ENCODE peak calls at places on chromosome 12, in seven cellular contexts. G is HepG2, I is K562, O is A549, U is SK-N-SH, Y is H1, C is GM12878. W is an unnamed sample.

GRCh38 chr12:95997276-95997675 is 1.1 kb upstream of the HAL start:
- DNase-seq in I (no peak), Y (no peak), U (no peak), O (no peak), G (no peak), C (no peak), W (no peak)

GRCh38 chr12:55970775-55971174 is 3.1 kb upstream of the RAB5B start:
- DNase-seq in G (no peak), Y (no peak), U (no peak), C (no peak), I (no peak), O (no peak), W (peak)

GRCh38 chr12:1706284-1707016 is 15.6 kb downstream of the ADIPOR2 start:
- DNase-seq in O (no peak), G (no peak), I (peak), Y (no peak), C (no peak), U (no peak), W (peak)

GRCh38 chr12:51922762-51923505 is 15.6 kb downstream of the ACVRL1 start:
- DNase-seq in I (no peak), G (no peak), Y (no peak), U (no peak), O (no peak), C (peak), W (peak)

GRCh38 chr12:87667378-87667777 is 361.8 kb downstream of the C12orf50 start:
- DNase-seq in C (no peak), I (no peak), U (no peak), G (no peak), Y (no peak), O (no peak), W (peak)

GRCh38 chr12:115149685-115150378 is 465.9 kb upstream of the TBX3 start:
- DNase-seq in Y (no peak), I (no peak), G (no peak), C (no peak), O (no peak), U (no peak), W (peak)

GRCh38 chr12:94873368-94874085 is 130.0 kb downstream of the NDUFA12 start:
- DNase-seq in C (no peak), I (no peak), G (no peak), U (peak), Y (no peak), O (peak), W (no peak)

GRCh38 chr12:52197371-52198231 is 5.8 kb upstream of the KRT80 start:
- DNase-seq in C (no peak), Y (no peak), G (no peak), U (no peak), I (no peak), O (no peak), W (no peak)

GRCh38 chr12:53290661-53291060 is 4.7 kb upstream of the PFDN5 start:
- DNase-seq in Y (no peak), U (no peak), C (no peak), G (no peak), I (no peak), O (no peak), W (peak)

GRCh38 chr12:98725481-98726247 is 80.6 kb downstream of the APAF1 start:
- DNase-seq in C (no peak), G (peak), O (no peak), U (peak), I (peak), Y (no peak), W (peak)

GRCh38 chr12:82034769-82035168 is 275.6 kb upstream of the PPFIA2 start:
- DNase-seq in Y (no peak), C (no peak), U (no peak), O (no peak), I (no peak), G (no peak), W (no peak)
- TF ChIP-seq RAD21 in Y (no peak), C (no peak), U (no peak), O (no peak), I (no peak), G (no peak), W (no peak)

GRCh38 chr12:68499616-68500015 is 111.1 kb upstream of the RAP1B start:
- DNase-seq in O (no peak), Y (no peak), I (no peak), G (no peak), C (no peak), U (no peak), W (no peak)
- TF ChIP-seq USF2 in O (no peak), Y (no peak), I (no peak), G (no peak), C (no peak), U (no peak), W (no peak)

GRCh38 chr12:109074866-109075265 is 18.4 kb downstream of the ALKBH2 start:
- DNase-seq in Y (no peak), I (no peak), C (no peak), O (no peak), U (no peak), G (no peak), W (no peak)

GRCh38 chr12:109064143-109064542 is 11.8 kb downstream of the USP30 start:
- DNase-seq in O (no peak), U (no peak), C (no peak), I (no peak), Y (no peak), G (no peak), W (no peak)

GRCh38 chr12:109065853-109066193 is 13.4 kb downstream of the USP30 start:
- DNase-seq in Y (no peak), O (no peak), C (no peak), U (no peak), I (no peak), G (no peak), W (no peak)

GRCh38 chr12:109065154-109065852 is 12.9 kb downstream of the USP30 start:
- DNase-seq in U (no peak), C (no peak), I (no peak), Y (no peak), G (peak), O (no peak), W (no peak)

DNA sequence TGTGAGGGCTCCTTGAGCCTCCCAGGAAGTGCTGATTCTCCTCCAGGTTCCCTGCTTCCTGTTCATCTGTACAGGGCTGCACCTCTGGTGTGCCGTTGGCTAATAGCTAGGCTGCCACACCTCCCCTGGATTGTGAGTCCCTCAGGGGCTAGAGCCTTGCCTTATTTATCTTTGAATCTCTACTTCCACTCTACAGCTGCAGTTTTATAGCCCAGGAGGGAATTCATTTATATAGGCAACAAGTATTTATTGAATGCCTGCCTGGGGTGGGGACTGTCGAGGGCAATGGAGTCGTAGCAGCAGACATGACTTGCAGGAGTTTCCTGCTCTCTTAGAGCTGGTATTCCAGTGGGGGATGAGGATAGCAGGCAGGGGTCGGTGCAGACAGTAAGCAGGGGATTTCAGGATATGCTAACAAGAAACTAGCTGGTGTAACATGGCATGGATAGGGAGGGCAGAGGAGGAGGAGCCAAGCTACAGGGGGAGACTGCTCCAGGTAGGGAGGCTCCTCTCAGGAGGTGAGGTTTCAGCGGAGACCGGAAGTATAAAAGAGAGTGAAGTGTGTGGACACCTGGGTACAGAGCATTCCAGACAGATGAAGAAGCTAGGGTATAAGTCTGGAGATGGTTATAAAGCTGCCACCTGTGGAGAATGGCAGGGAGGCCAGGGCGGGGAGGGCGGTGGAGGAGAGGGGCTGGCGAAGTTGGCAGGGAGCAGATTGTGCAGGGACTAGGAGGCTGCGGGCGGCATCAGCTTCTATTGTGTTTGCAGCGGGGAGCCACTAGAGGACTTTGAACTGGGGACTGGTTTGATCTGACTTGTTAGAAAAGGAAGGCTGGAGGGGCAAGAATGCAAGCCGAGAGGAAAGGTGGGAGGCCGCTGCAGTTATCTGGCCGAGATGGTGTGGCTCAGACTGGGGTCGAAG is 17.2 kb downstream of the USP30 start:
- DNase-seq in I (no peak), O (no peak), C (no peak), G (peak), Y (no peak), U (no peak), W (no peak)
- TF ChIP-seq RAD21 in I (no peak), O (no peak), C (no peak), G (no peak), Y (no peak), U (no peak), W (no peak)

GRCh38 chr12:42794811-42795210 is 205.3 kb upstream of the PRICKLE1 start:
- DNase-seq in U (no peak), O (no peak), C (no peak), Y (no peak), I (no peak), G (no peak), W (peak)

GRCh38 chr12:42792265-42792664 is 202.7 kb upstream of the PRICKLE1 start:
- DNase-seq in U (no peak), Y (no peak), O (no peak), C (no peak), G (no peak), I (no peak), W (no peak)

GRCh38 chr12:42791399-42791798 is 201.9 kb upstream of the PRICKLE1 start:
- DNase-seq in I (no peak), U (no peak), O (no peak), C (no peak), G (no peak), Y (no peak), W (no peak)

GRCh38 chr12:42789808-42790760 is 200.5 kb upstream of the PRICKLE1 start:
- DNase-seq in C (no peak), O (no peak), I (no peak), U (no peak), G (no peak), Y (no peak), W (no peak)

GRCh38 chr12:42790761-42791151 is 201.2 kb upstream of the PRICKLE1 start:
- DNase-seq in U (peak), I (peak), C (no peak), O (peak), G (no peak), Y (no peak), W (peak)
- TF ChIP-seq USF2 in U (no peak), I (no peak), C (no peak), O (no peak), G (no peak), Y (no peak), W (no peak)

GRCh38 chr12:40232602-40233001 is 7.8 kb downstream of the LRRK2 start:
- DNase-seq in I (no peak), G (no peak), O (no peak), Y (no peak), C (no peak), U (no peak), W (no peak)
- TF ChIP-seq RAD21 in I (no peak), G (no peak), O (no peak), Y (no peak), C (no peak), U (no peak), W (no peak)

GRCh38 chr12:57119694-57120093 is 8.5 kb upstream of the STAT6 start:
- DNase-seq in C (no peak), U (no peak), G (no peak), Y (no peak), O (no peak), I (no peak), W (no peak)

GRCh38 chr12:57118711-57119271 is 7.6 kb upstream of the STAT6 start:
- DNase-seq in C (no peak), I (no peak), O (no peak), Y (no peak), G (no peak), U (no peak), W (peak)

GRCh38 chr12:57119294-57119693 is 8.1 kb upstream of the STAT6 start:
- DNase-seq in G (no peak), I (no peak), U (no peak), Y (no peak), C (no peak), O (no peak), W (no peak)

GRCh38 chr12:57112492-57113294 is 1.5 kb upstream of the STAT6 start:
- DNase-seq in O (no peak), Y (no peak), G (no peak), C (no peak), U (no peak), I (no peak), W (no peak)

GRCh38 chr12:57116580-57117281 is 5.6 kb upstream of the STAT6 start:
- DNase-seq in O (no peak), U (no peak), I (peak), G (no peak), C (no peak), Y (no peak), W (no peak)
- TF ChIP-seq USF2 in O (no peak), U (no peak), I (no peak), G (no peak), C (no peak), Y (no peak), W (no peak)

DNA sequence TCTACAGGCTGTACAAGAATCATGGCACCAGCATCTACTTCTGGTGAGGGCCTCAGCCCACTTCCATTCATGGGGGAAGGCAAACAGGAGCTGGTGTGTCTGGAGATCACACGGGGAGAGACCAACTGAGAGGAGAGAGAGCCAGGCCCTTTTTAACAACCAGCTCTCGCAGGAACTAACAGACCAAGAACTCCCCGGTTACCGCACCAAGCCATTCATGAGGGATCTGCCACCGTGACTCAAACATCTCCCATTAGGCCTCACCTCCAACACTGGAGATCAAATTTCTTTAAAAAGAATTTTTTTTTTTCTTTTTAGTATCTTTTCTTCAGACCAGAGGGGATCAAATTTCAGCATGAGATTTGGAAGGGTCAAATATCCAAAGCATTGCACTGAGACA is 16.7 kb upstream of the AQP2 start:
- DNase-seq in I (no peak), O (no peak), U (no peak), C (no peak), G (no peak), Y (no peak), W (peak)
- TF ChIP-seq RAD21 in I (no peak), O (no peak), U (no peak), C (no peak), G (no peak), Y (no peak), W (no peak)

GRCh38 chr12:92408072-92408900 is 262.6 kb upstream of the BTG1 start:
- DNase-seq in G (peak), I (peak), C (no peak), U (peak), Y (peak), O (peak), W (no peak)
- TF ChIP-seq USF2 in G (no peak), I (no peak), C (no peak), U (no peak), Y (no peak), O (no peak), W (no peak)

DNA sequence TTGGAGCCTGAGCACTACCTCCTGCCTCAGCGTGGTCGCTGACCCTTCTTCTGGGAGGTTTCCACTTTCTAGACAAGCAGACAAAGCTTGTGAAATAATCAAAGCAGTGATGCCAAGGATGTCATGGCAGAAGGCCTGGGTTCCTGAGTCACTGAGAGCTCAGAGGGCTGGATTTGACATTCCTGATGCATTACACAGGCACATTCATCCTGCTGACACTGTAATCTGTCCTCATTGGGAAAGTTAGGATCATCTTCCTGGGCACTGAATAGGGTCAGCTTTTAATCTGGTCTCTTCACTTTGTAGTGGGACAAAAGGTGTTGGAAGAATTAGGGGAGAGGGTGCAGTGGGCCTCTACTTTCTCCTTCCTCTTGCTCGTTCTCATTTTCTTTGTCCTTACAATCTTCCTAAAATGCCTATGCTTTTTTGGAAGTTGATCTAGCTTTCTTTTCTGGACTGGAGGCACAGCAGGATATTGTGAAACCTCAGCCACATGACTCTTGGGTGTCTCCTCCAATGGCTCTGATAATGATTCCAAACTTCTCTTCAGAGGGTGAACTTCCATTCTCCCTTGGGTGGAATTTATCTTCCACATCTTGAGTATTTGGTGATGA is 29.6 kb downstream of the EEA1 start:
- DNase-seq in O (peak), G (peak), U (peak), I (no peak), Y (peak), C (no peak), W (peak)
- TF ChIP-seq RAD21 in O (peak), G (no peak), U (no peak), I (no peak), Y (no peak), C (no peak), W (no peak)

DNA sequence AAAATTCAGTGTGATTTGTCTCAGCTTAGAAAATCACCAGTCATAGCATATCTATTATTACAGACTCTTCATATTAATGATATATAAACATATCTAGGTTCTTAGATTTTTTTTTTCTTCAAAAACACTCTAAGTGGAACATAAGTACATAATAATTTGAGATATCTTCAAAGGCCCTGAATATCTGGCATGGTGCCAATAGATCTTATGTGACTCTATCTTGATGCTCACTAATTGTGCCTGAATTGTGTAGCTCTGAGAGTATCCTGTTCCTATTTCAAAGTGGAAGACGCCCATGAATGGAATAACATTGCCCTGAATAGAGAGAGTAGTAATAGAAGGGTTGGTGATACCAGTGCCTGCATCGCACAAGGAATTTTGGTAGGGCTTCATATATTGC is 1312.7 kb upstream of the USP15 start:
- DNase-seq in C (no peak), O (no peak), Y (no peak), I (no peak), U (no peak), G (no peak), W (no peak)
- TF ChIP-seq USF2 in C (no peak), O (no peak), Y (no peak), I (no peak), U (no peak), G (no peak), W (no peak)